ENCODE peak calls at places on chromosomes 3 and 15, in five cellular contexts. J, K, D, S and F are unnamed samples. For H3K4me1, the result is how much of the 10 kb centered on the place peaks cover.

GRCh38 chr3:52777127-52777958 is at the start of gene ITIH1:
- DNase-seq in J (no peak), K (no peak), D (no peak), S (peak), F (peak)

GRCh38 chr3:37279226-37279625 is 104.8 kb upstream of the LRRFIP2 start:
- DNase-seq in J (no peak), K (no peak), D (no peak), S (no peak), F (no peak)

GRCh38 chr3:115280531-115280930 is 133.4 kb upstream of the ZBTB20 start:
- DNase-seq in J (peak), K (no peak), D (no peak), S (no peak), F (no peak)

GRCh38 chr15:81277851-81278250 is 46.1 kb downstream of the STARD5 start:
- DNase-seq in J (no peak), K (no peak), D (no peak), S (no peak), F (no peak)

GRCh38 chr15:85530079-85530478 is 149.7 kb downstream of the AKAP13 start:
- DNase-seq in J (no peak), K (no peak), D (peak), S (no peak), F (no peak)

GRCh38 chr3:23667536-23668429 is 138.0 kb upstream of the UBE2E1 start:
- DNase-seq in J (no peak), K (no peak), D (no peak), S (no peak), F (no peak)

GRCh38 chr15:83310521-83311456 is 26.3 kb upstream of the BNC1 start:
- DNase-seq in J (peak), K (no peak), D (peak), S (no peak), F (no peak)

GRCh38 chr3:134473868-134474546 is 11.8 kb downstream of the ANAPC13 start:
- DNase-seq in J (peak), K (peak), D (peak), S (peak), F (peak)

GRCh38 chr15:69656271-69657030 is 203.8 kb downstream of the RPLP1 start:
- DNase-seq in J (peak), K (no peak), D (no peak), S (no peak), F (no peak)

GRCh38 chr3:33004961-33005360 is 53.5 kb downstream of the CCR4 start:
- DNase-seq in J (no peak), K (no peak), D (peak), S (no peak), F (no peak)
- H3K4me1 ChIP-seq in J (under half), K (under half), D (under half), S (under half), F (under half)

DNA sequence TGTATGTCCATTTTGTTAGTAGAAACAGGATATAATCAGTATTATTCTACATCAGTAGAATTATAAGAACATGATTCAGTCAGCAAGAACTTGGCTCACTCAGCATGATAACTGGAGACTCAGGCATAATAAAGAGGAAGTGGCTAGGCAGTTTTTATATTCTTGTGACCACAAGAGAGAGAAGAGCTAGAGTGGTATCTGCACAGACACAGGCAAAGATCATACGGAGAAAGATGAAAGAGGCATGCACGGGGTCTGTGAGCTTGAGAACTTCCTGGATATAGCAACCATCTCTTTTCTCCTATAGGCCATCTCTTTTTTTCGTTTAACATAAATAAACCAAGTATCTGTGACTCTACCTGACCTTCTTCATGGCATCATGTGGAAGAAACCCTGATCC is 46.8 kb downstream of the MYO5A start:
- DNase-seq in J (peak), K (no peak), D (no peak), S (no peak), F (no peak)
- H3K4me1 ChIP-seq in J (under half), K (under half), D (under half), S (under half), F (under half)

GRCh38 chr3:50611464-50612233 is at the start of gene CISH:
- DNase-seq in J (peak), K (peak), D (peak), S (peak), F (peak)
- H3K4me1 ChIP-seq in J (under half), K (under half), D (under half), S (under half), F (under half)

GRCh38 chr15:98861188-98861587 is 146.4 kb downstream of the PGPEP1L start:
- DNase-seq in J (no peak), K (no peak), D (peak), S (no peak), F (no peak)

GRCh38 chr15:98860647-98861041 is 146.9 kb downstream of the PGPEP1L start:
- DNase-seq in J (no peak), K (no peak), D (no peak), S (no peak), F (no peak)

GRCh38 chr15:98856540-98856907 is 151.1 kb downstream of the PGPEP1L start:
- DNase-seq in J (no peak), K (no peak), D (no peak), S (no peak), F (no peak)

GRCh38 chr15:98858610-98859023 is 149.0 kb downstream of the PGPEP1L start:
- DNase-seq in J (no peak), K (no peak), D (no peak), S (no peak), F (no peak)

DNA sequence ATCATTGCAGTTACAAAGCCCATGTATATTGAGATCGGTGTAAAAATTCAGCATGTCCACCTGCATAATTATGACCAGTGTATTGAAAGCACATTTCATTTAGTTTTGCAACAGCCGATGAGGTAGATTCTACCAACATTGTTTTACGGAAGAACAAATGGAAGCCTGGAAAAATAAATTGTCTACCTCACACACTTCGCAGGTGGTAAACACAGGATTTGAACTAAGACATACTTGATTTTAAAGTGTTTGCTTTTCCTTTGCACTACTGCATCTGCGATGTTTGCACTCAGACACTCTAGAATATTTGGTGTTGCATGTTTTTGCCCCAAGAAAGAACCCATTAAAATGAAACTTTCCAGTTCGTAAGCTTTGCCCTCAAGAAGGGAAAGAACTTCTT is 148.4 kb downstream of the PGPEP1L start:
- DNase-seq in J (no peak), K (no peak), D (no peak), S (no peak), F (no peak)
- H3K4me1 ChIP-seq in J (under half), K (under half), D (half or more), S (under half), F (under half)

GRCh38 chr3:71579934-71580318 is 3.6 kb downstream of the FOXP1 start:
- DNase-seq in J (peak), K (no peak), D (no peak), S (no peak), F (peak)

GRCh38 chr3:71581981-71582611 is 1.4 kb downstream of the FOXP1 start:
- DNase-seq in J (peak), K (peak), D (peak), S (peak), F (peak)

GRCh38 chr3:71582612-71583568 is 638 bp downstream of the FOXP1 start:
- DNase-seq in J (peak), K (peak), D (peak), S (peak), F (peak)

GRCh38 chr3:71580636-71581215 is 2.8 kb downstream of the FOXP1 start:
- DNase-seq in J (no peak), K (no peak), D (peak), S (no peak), F (peak)

GRCh38 chr3:71581451-71581980 is 2.0 kb downstream of the FOXP1 start:
- DNase-seq in J (peak), K (peak), D (peak), S (peak), F (peak)
- H3K4me1 ChIP-seq in J (under half), K (under half), D (under half), S (under half), F (under half)

GRCh38 chr3:141421639-141422319 is 53.5 kb downstream of the ZBTB38 start:
- DNase-seq in J (peak), K (no peak), D (no peak), S (no peak), F (no peak)

GRCh38 chr3:141418751-141419150 is 50.4 kb downstream of the ZBTB38 start:
- DNase-seq in J (no peak), K (no peak), D (no peak), S (no peak), F (no peak)

GRCh38 chr3:141421186-141421585 is 52.9 kb downstream of the ZBTB38 start:
- DNase-seq in J (no peak), K (no peak), D (no peak), S (no peak), F (no peak)

GRCh38 chr3:141422961-141423582 is 54.8 kb downstream of the ZBTB38 start:
- DNase-seq in J (no peak), K (no peak), D (no peak), S (no peak), F (no peak)

DNA sequence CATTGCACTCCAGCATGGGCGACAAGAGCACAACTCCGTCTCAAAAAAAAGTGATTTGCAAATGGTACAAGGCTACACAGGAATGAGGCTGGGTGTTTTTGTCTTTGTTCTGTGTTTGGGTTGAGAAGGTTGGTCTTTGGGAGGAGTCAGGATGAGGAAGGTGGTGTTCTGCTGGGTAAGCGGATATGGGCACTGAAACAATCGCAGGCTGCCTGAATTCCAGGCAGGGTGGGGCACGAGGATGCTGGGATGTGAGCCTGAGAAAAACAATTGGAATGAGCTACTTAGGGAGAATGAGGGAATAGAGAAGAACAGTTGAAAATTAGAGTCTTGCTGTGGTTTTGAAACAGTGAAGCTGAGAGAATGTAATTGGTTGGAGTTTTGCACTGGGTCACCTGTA is 51.6 kb downstream of the ZBTB38 start:
- DNase-seq in J (no peak), K (no peak), D (no peak), S (no peak), F (no peak)
- H3K4me1 ChIP-seq in J (under half), K (under half), D (under half), S (under half), F (under half)

DNA sequence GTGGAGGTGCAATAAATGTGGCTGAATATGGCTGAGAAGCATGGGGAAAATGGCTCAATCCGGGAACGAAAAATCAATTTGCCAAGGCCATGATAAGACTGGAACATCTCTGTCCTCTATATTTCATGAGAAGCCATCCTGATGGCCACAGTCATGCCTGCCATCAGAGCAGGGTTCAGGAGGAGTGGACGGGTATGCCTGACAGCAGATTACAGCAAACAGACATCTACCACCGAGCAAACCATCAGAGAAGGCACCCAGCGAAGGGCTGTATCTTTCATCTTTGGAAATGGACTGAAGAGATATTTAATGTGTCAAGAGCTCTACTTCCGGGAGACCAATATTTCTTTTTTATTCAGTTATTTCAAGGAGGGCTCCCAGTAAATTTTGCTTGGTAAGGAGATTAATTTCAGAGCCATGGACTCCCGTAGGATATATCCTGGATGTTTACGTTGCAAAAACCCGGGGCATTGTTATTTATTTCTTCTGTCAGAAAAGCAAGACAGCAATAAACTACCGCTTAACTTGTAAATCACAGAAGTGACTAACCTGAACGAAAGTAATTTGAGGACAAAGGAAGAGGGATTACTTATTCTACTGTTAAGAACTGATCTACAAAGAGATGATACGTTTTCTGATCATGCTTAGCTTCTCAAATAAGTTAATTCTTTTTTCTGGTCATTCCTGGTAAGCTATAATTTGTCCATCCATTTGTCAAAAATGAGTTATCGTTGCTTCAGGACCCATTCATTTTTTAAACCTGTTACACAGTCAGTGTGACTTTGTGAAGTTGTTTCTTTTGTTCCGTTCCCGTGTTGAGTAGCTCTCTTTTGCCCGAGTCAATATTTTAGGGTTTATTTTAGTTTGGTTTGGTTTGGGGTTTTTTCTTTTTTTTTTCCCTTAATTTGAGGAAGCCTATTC is 80.6 kb upstream of the CHD2 start:
- DNase-seq in J (no peak), K (no peak), D (peak), S (no peak), F (no peak)
- H3K4me1 ChIP-seq in J (half or more), K (under half), D (half or more), S (under half), F (half or more)

GRCh38 chr3:183958775-183959174 is 58.9 kb downstream of the ABCC5 start:
- DNase-seq in J (no peak), K (no peak), D (no peak), S (no peak), F (no peak)
- H3K4me1 ChIP-seq in J (under half), K (under half), D (under half), S (under half), F (under half)